ENCODE peak calls at places on chromosomes 7 and 10, in four cellular contexts. One of them, this sample, is unnamed.
A peak's percentile ranks its signal among the peaks of the same experiment; 100 is the strongest.

GRCh38 chr10:6382081-6382480 is 179.3 kb downstream of the PFKFB3 start:
- DNase-seq in hepatocyte: no peak
- DNase-seq in lower leg skin: no peak
- DNase-seq in WTC11: no peak
- DNase-seq in this sample: no peak

GRCh38 chr10:102284531-102284930 is 39.2 kb downstream of the GBF1 start:
- DNase-seq in WTC11: no peak
- DNase-seq in hepatocyte: no peak
- DNase-seq in lower leg skin: no peak
- DNase-seq in this sample: no peak

GRCh38 chr10:83871486-83872081 is 267.7 kb upstream of the GHITM start:
- DNase-seq in hepatocyte: peak; percentile 87
- DNase-seq in lower leg skin: peak; percentile 35
- DNase-seq in WTC11: peak; percentile 84
- DNase-seq in this sample: peak; percentile 20

GRCh38 chr10:107579970-107580369 is 415.5 kb upstream of the SORCS1 start:
- DNase-seq in WTC11: no peak
- DNase-seq in lower leg skin: no peak
- DNase-seq in hepatocyte: no peak
- DNase-seq in this sample: no peak

GRCh38 chr10:178208-178607 is 43.0 kb downstream of the ZMYND11 start:
- DNase-seq in hepatocyte: peak; percentile 18
- DNase-seq in WTC11: no peak
- DNase-seq in lower leg skin: no peak
- DNase-seq in this sample: no peak

GRCh38 chr7:2928613-2929311 is 84.7 kb upstream of the GNA12 start:
- DNase-seq in lower leg skin: no peak
- DNase-seq in WTC11: peak; percentile 8
- DNase-seq in hepatocyte: no peak
- DNase-seq in this sample: no peak

GRCh38 chr10:24603333-24603732 is 120.4 kb downstream of the ARHGAP21 start:
- DNase-seq in WTC11: no peak
- DNase-seq in hepatocyte: no peak
- DNase-seq in lower leg skin: no peak
- DNase-seq in this sample: no peak

GRCh38 chr10:1002425-1003006 is 14.3 kb downstream of the GTPBP4 start:
- DNase-seq in hepatocyte: no peak
- DNase-seq in lower leg skin: no peak
- DNase-seq in WTC11: no peak
- DNase-seq in this sample: no peak

GRCh38 chr7:68691261-68692216 is 906.7 kb upstream of the AUTS2 start:
- DNase-seq in hepatocyte: peak; percentile 23
- DNase-seq in WTC11: no peak
- DNase-seq in lower leg skin: no peak
- DNase-seq in this sample: no peak

GRCh38 chr10:128254486-128254885 is 128.3 kb upstream of the MKI67 start:
- DNase-seq in hepatocyte: no peak
- DNase-seq in WTC11: no peak
- DNase-seq in lower leg skin: no peak
- DNase-seq in this sample: no peak

GRCh38 chr7:12410523-12410922 is 6.9 kb upstream of the VWDE start:
- DNase-seq in WTC11: no peak
- DNase-seq in lower leg skin: no peak
- DNase-seq in hepatocyte: no peak
- DNase-seq in this sample: no peak

GRCh38 chr7:65233409-65234034 is 140.1 kb upstream of the ZNF92 start:
- DNase-seq in lower leg skin: no peak
- DNase-seq in hepatocyte: no peak
- DNase-seq in WTC11: no peak
- DNase-seq in this sample: no peak

GRCh38 chr10:7986851-7987250 is 67.6 kb upstream of the GATA3 start:
- DNase-seq in WTC11: no peak
- DNase-seq in hepatocyte: no peak
- DNase-seq in lower leg skin: no peak
- DNase-seq in this sample: no peak

GRCh38 chr10:74922921-74923320 is 96.5 kb downstream of the KAT6B start:
- DNase-seq in hepatocyte: no peak
- DNase-seq in WTC11: no peak
- DNase-seq in lower leg skin: no peak
- DNase-seq in this sample: no peak

GRCh38 chr10:119302172-119302571 is 94.8 kb downstream of the GRK5 start:
- DNase-seq in WTC11: no peak
- DNase-seq in lower leg skin: no peak
- DNase-seq in hepatocyte: no peak
- DNase-seq in this sample: no peak

GRCh38 chr7:152979376-152979775 is 219.8 kb downstream of the ACTR3B start:
- DNase-seq in hepatocyte: no peak
- DNase-seq in WTC11: no peak
- DNase-seq in lower leg skin: no peak
- DNase-seq in this sample: no peak

GRCh38 chr7:133753513-133753912 is 373.6 kb upstream of the LRGUK start:
- DNase-seq in WTC11: no peak
- DNase-seq in hepatocyte: peak; percentile 3
- DNase-seq in lower leg skin: no peak
- DNase-seq in this sample: no peak

GRCh38 chr10:14391342-14391741 is 60.6 kb upstream of the FRMD4A start:
- DNase-seq in hepatocyte: no peak
- DNase-seq in lower leg skin: no peak
- DNase-seq in WTC11: no peak
- DNase-seq in this sample: no peak

GRCh38 chr7:137992738-137993394 is 9.0 kb downstream of the CREB3L2 start:
- DNase-seq in lower leg skin: peak; percentile 83
- DNase-seq in hepatocyte: peak; percentile 83
- DNase-seq in WTC11: no peak
- DNase-seq in this sample: no peak

GRCh38 chr10:116771891-116772290 is 29.5 kb upstream of the HSPA12A start:
- DNase-seq in WTC11: no peak
- DNase-seq in lower leg skin: no peak
- DNase-seq in hepatocyte: no peak
- DNase-seq in this sample: no peak

GRCh38 chr7:5691536-5692090 is 89.8 kb downstream of the RNF216 start:
- DNase-seq in WTC11: no peak
- DNase-seq in lower leg skin: no peak
- DNase-seq in hepatocyte: no peak
- DNase-seq in this sample: no peak

GRCh38 chr7:1536768-1537630 is 6.5 kb downstream of the MAFK start:
- DNase-seq in lower leg skin: peak; percentile 94
- DNase-seq in hepatocyte: peak; percentile 99
- DNase-seq in WTC11: peak; percentile 71
- DNase-seq in this sample: no peak

GRCh38 chr7:123783820-123784219 is 35.0 kb upstream of the WASL start:
- DNase-seq in hepatocyte: no peak
- DNase-seq in lower leg skin: no peak
- DNase-seq in WTC11: no peak
- DNase-seq in this sample: no peak

GRCh38 chr10:75367098-75367497 is 34.5 kb downstream of the ZNF503 start:
- DNase-seq in hepatocyte: no peak
- DNase-seq in WTC11: no peak
- DNase-seq in lower leg skin: no peak
- DNase-seq in this sample: no peak

GRCh38 chr10:62919776-62920175 is 103.6 kb upstream of the EGR2 start:
- DNase-seq in hepatocyte: no peak
- DNase-seq in lower leg skin: no peak
- DNase-seq in WTC11: no peak
- DNase-seq in this sample: no peak

GRCh38 chr10:3909339-3909738 is 124.3 kb upstream of the KLF6 start:
- DNase-seq in WTC11: no peak
- DNase-seq in hepatocyte: no peak
- DNase-seq in lower leg skin: peak; percentile 57
- DNase-seq in this sample: no peak

GRCh38 chr10:114862456-114862855 is 40.9 kb downstream of the FHIP2A start:
- DNase-seq in lower leg skin: no peak
- DNase-seq in hepatocyte: no peak
- DNase-seq in WTC11: no peak
- DNase-seq in this sample: no peak

GRCh38 chr7:4182605-4183300 is 499.3 kb upstream of the FOXK1 start:
- DNase-seq in WTC11: no peak
- DNase-seq in lower leg skin: no peak
- DNase-seq in hepatocyte: no peak
- DNase-seq in this sample: no peak

GRCh38 chr7:22444181-22444966 is 55.6 kb downstream of the STEAP1B start:
- DNase-seq in WTC11: no peak
- DNase-seq in hepatocyte: no peak
- DNase-seq in lower leg skin: no peak
- DNase-seq in this sample: no peak

GRCh38 chr10:24825551-24825950 is 101.9 kb upstream of the ARHGAP21 start:
- DNase-seq in hepatocyte: no peak
- DNase-seq in WTC11: no peak
- DNase-seq in lower leg skin: no peak
- DNase-seq in this sample: no peak

GRCh38 chr7:78607099-78607498 is 808.5 kb downstream of the PHTF2 start:
- DNase-seq in hepatocyte: no peak
- DNase-seq in lower leg skin: no peak
- DNase-seq in WTC11: peak; percentile 50
- DNase-seq in this sample: no peak

GRCh38 chr7:101868191-101868950 is 50.9 kb downstream of the CUX1 start:
- DNase-seq in WTC11: no peak
- DNase-seq in hepatocyte: no peak
- DNase-seq in lower leg skin: no peak
- DNase-seq in this sample: no peak

GRCh38 chr7:101871351-101871750 is 53.9 kb downstream of the CUX1 start:
- DNase-seq in lower leg skin: no peak
- DNase-seq in WTC11: no peak
- DNase-seq in hepatocyte: no peak
- DNase-seq in this sample: no peak

GRCh38 chr7:101869901-101870290 is 52.5 kb downstream of the CUX1 start:
- DNase-seq in hepatocyte: no peak
- DNase-seq in WTC11: no peak
- DNase-seq in lower leg skin: no peak
- DNase-seq in this sample: no peak

GRCh38 chr7:101869026-101869900 is 51.8 kb downstream of the CUX1 start:
- DNase-seq in WTC11: peak; percentile 74
- DNase-seq in hepatocyte: peak; percentile 30
- DNase-seq in lower leg skin: no peak
- DNase-seq in this sample: no peak

GRCh38 chr7:101870361-101871062 is 53.1 kb downstream of the CUX1 start:
- DNase-seq in hepatocyte: peak; percentile 77
- DNase-seq in WTC11: peak; percentile 57
- DNase-seq in lower leg skin: no peak
- DNase-seq in this sample: no peak
- TF ChIP-seq CTCF in hepatocyte: peak; percentile 42
- TF ChIP-seq CTCF in WTC11: no peak
- TF ChIP-seq CTCF in lower leg skin: no peak
- TF ChIP-seq CTCF in this sample: no peak

GRCh38 chr7:50978633-50979215 is 196.0 kb upstream of the GRB10 start:
- DNase-seq in lower leg skin: no peak
- DNase-seq in hepatocyte: no peak
- DNase-seq in WTC11: no peak
- DNase-seq in this sample: no peak
- TF ChIP-seq CTCF in lower leg skin: no peak
- TF ChIP-seq CTCF in hepatocyte: no peak
- TF ChIP-seq CTCF in WTC11: no peak
- TF ChIP-seq CTCF in this sample: no peak

GRCh38 chr7:55992346-55992745 is 28.0 kb downstream of the NIPSNAP2 start:
- DNase-seq in WTC11: no peak
- DNase-seq in lower leg skin: no peak
- DNase-seq in hepatocyte: no peak
- DNase-seq in this sample: no peak

GRCh38 chr7:55996856-55997500 is 32.6 kb downstream of the NIPSNAP2 start:
- DNase-seq in hepatocyte: no peak
- DNase-seq in lower leg skin: no peak
- DNase-seq in WTC11: no peak
- DNase-seq in this sample: no peak
- TF ChIP-seq CTCF in hepatocyte: no peak
- TF ChIP-seq CTCF in lower leg skin: no peak
- TF ChIP-seq CTCF in WTC11: no peak
- TF ChIP-seq CTCF in this sample: no peak

GRCh38 chr10:109743141-109744120 is 179.9 kb downstream of the XPNPEP1 start:
- DNase-seq in WTC11: no peak
- DNase-seq in hepatocyte: no peak
- DNase-seq in lower leg skin: no peak
- DNase-seq in this sample: no peak

GRCh38 chr10:109737626-109738025 is 185.7 kb downstream of the XPNPEP1 start:
- DNase-seq in hepatocyte: no peak
- DNase-seq in lower leg skin: no peak
- DNase-seq in WTC11: no peak
- DNase-seq in this sample: no peak

GRCh38 chr10:109740436-109740835 is 182.9 kb downstream of the XPNPEP1 start:
- DNase-seq in WTC11: no peak
- DNase-seq in hepatocyte: peak; percentile 44
- DNase-seq in lower leg skin: peak; percentile 35
- DNase-seq in this sample: no peak

GRCh38 chr10:109737009-109737408 is 186.3 kb downstream of the XPNPEP1 start:
- DNase-seq in lower leg skin: no peak
- DNase-seq in hepatocyte: no peak
- DNase-seq in WTC11: no peak
- DNase-seq in this sample: no peak

DNA sequence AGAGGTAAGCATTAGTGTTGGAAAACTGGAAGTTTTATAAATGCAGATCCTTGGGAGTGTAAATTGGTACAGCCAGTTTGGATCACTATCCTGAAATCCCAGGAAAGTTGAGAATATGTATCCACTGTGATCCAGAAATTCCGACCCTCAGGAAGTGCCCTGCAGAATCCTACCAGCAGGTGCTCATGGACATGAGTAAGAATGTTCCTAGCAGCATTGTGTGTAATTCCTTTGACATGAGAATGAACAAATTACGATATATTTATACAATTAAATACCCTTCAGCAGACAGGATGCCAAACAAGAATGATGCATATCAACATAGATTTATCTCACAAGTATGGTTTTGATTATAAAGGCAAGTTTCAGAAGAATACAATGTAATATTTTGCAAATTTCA is 181.6 kb downstream of the XPNPEP1 start:
- DNase-seq in hepatocyte: no peak
- DNase-seq in lower leg skin: no peak
- DNase-seq in WTC11: no peak
- DNase-seq in this sample: no peak
- TF ChIP-seq CTCF in hepatocyte: no peak
- TF ChIP-seq CTCF in lower leg skin: no peak
- TF ChIP-seq CTCF in WTC11: no peak
- TF ChIP-seq CTCF in this sample: no peak

This sample was measured in activated B cell treated with CpG ODN at 0.5 μM for 24 hours.